ENCODE peak calls at places on chromosomes 1 and 21, in five cellular contexts. S is AG09309; F is central memory CD8-positive, alpha-beta T cell; G is GM10248; W is stimulated activated CD4-positive, alpha-beta T cell treated with anti-CD3 and anti-CD28 coated beads, Interleukin-4, amount 100 ng/mL, for 24 hours. P is an unnamed sample.

GRCh38 chr21:39593522-39593921 is 19.2 kb upstream of the B3GALT5 start:
- DNase-seq in S (no peak), W (no peak), F (no peak), G (no peak), P (no peak)

GRCh38 chr1:112788561-112788960 is 73.4 kb upstream of the PPM1J start:
- DNase-seq in F (no peak), W (no peak), G (no peak), S (no peak), P (no peak)

GRCh38 chr1:7456683-7457082 is 314.4 kb upstream of the VAMP3 start:
- DNase-seq in G (no peak), W (no peak), F (no peak), S (no peak), P (no peak)

GRCh38 chr21:45074818-45075605 is 632 bp downstream of the ADARB1 start:
- DNase-seq in S (no peak), G (peak), F (no peak), W (peak), P (peak)

GRCh38 chr1:108829498-108829916 is 27.4 kb downstream of the AKNAD1 start:
- DNase-seq in F (no peak), W (no peak), S (no peak), G (no peak), P (peak)

GRCh38 chr1:220876511-220877347 is 2.5 kb upstream of the HLX start:
- DNase-seq in G (peak), F (no peak), S (no peak), W (no peak), P (no peak)

GRCh38 chr1:177600371-177600770 is 369.5 kb downstream of the SEC16B start:
- DNase-seq in S (no peak), G (no peak), F (no peak), W (no peak), P (no peak)

GRCh38 chr21:29232601-29233541 is 65.9 kb upstream of the BACH1 start:
- DNase-seq in W (no peak), S (no peak), F (no peak), G (no peak), P (peak)

GRCh38 chr1:219536038-219536437 is 76.9 kb downstream of the ZC3H11B start:
- DNase-seq in F (no peak), S (no peak), W (no peak), G (no peak), P (no peak)

GRCh38 chr1:174726167-174726879 is 273.4 kb upstream of the CACYBP start:
- DNase-seq in F (no peak), S (no peak), W (no peak), G (no peak), P (peak)

GRCh38 chr1:202981939-202982338 is 14.9 kb upstream of the CYB5R1 start:
- DNase-seq in F (no peak), W (no peak), S (no peak), G (no peak), P (no peak)

GRCh38 chr1:221543529-221544120 is 198.3 kb downstream of the DUSP10 start:
- DNase-seq in F (no peak), S (no peak), G (peak), W (no peak), P (peak)

GRCh38 chr1:199313444-199313843 is 674.6 kb downstream of the PTPRC start:
- DNase-seq in G (no peak), F (no peak), S (no peak), W (no peak), P (peak)

GRCh38 chr21:32516729-32517649 is 68.3 kb downstream of the TCP10L start:
- DNase-seq in G (no peak), F (no peak), W (no peak), S (peak), P (peak)

P was measured in EL.